ENCODE peak calls at places on chromosomes 5 and 9, in seven cellular contexts. One of them, this sample, is unnamed.

GRCh38 chr5:80147119-80147815 is 108.6 kb downstream of the SERINC5 start:
- DNase-seq in H9: no peak
- DNase-seq in psoas muscle: no peak
- DNase-seq in A549: no peak
- DNase-seq in fibroblast of lung: no peak
- DNase-seq in Peyer's patch: no peak
- DNase-seq in mesenchymal stem cell: no peak
- DNase-seq in this sample: no peak

GRCh38 chr5:112554089-112554977 is 135.3 kb upstream of the EPB41L4A start:
- DNase-seq in A549: no peak
- DNase-seq in psoas muscle: no peak
- DNase-seq in fibroblast of lung: no peak
- DNase-seq in H9: no peak
- DNase-seq in Peyer's patch: no peak
- DNase-seq in mesenchymal stem cell: no peak
- DNase-seq in this sample: no peak

GRCh38 chr5:55187370-55187769 is 14.4 kb upstream of the CDC20B start:
- DNase-seq in mesenchymal stem cell: peak; percentile 11
- DNase-seq in H9: no peak
- DNase-seq in psoas muscle: no peak
- DNase-seq in A549: peak; percentile 36
- DNase-seq in Peyer's patch: no peak
- DNase-seq in fibroblast of lung: no peak
- DNase-seq in this sample: no peak

GRCh38 chr5:59745422-59745863 is 148.1 kb downstream of the PDE4D start:
- DNase-seq in mesenchymal stem cell: peak; percentile 83
- DNase-seq in psoas muscle: peak; percentile 21
- DNase-seq in A549: peak; percentile 96
- DNase-seq in Peyer's patch: no peak
- DNase-seq in H9: no peak
- DNase-seq in fibroblast of lung: peak; percentile 80
- DNase-seq in this sample: no peak

GRCh38 chr9:89810434-89810833 is 205.6 kb downstream of the GADD45G start:
- DNase-seq in A549: no peak
- DNase-seq in Peyer's patch: no peak
- DNase-seq in fibroblast of lung: peak; percentile 33
- DNase-seq in mesenchymal stem cell: peak; percentile 15
- DNase-seq in H9: no peak
- DNase-seq in psoas muscle: no peak
- DNase-seq in this sample: no peak

GRCh38 chr9:87973791-87974292 is 491 bp downstream of the CDK20 start:
- DNase-seq in H9: no peak
- DNase-seq in A549: no peak
- DNase-seq in mesenchymal stem cell: peak; percentile 17
- DNase-seq in fibroblast of lung: peak; percentile 12
- DNase-seq in psoas muscle: no peak
- DNase-seq in Peyer's patch: no peak
- DNase-seq in this sample: no peak

GRCh38 chr9:33453286-33453882 is 6.0 kb upstream of the AQP3 start:
- DNase-seq in fibroblast of lung: peak; percentile 15
- DNase-seq in mesenchymal stem cell: no peak
- DNase-seq in psoas muscle: no peak
- DNase-seq in A549: no peak
- DNase-seq in H9: no peak
- DNase-seq in Peyer's patch: no peak
- DNase-seq in this sample: no peak

GRCh38 chr9:70297141-70297540 is 38.4 kb downstream of the SMC5 start:
- DNase-seq in mesenchymal stem cell: peak; percentile 44
- DNase-seq in psoas muscle: no peak
- DNase-seq in H9: no peak
- DNase-seq in A549: no peak
- DNase-seq in fibroblast of lung: peak; percentile 14
- DNase-seq in Peyer's patch: no peak
- DNase-seq in this sample: no peak

GRCh38 chr5:945691-946541 is 53.2 kb downstream of the TRIP13 start:
- DNase-seq in A549: no peak
- DNase-seq in psoas muscle: no peak
- DNase-seq in Peyer's patch: no peak
- DNase-seq in mesenchymal stem cell: no peak
- DNase-seq in H9: no peak
- DNase-seq in fibroblast of lung: no peak
- DNase-seq in this sample: no peak

GRCh38 chr5:34849253-34849652 is 10.3 kb downstream of the TTC23L start:
- DNase-seq in H9: no peak
- DNase-seq in mesenchymal stem cell: peak; percentile 12
- DNase-seq in A549: no peak
- DNase-seq in psoas muscle: no peak
- DNase-seq in fibroblast of lung: no peak
- DNase-seq in Peyer's patch: no peak
- DNase-seq in this sample: no peak

GRCh38 chr5:77425998-77426659 is 66.0 kb downstream of the WDR41 start:
- DNase-seq in H9: no peak
- DNase-seq in fibroblast of lung: peak; percentile 11
- DNase-seq in A549: peak; percentile 37
- DNase-seq in mesenchymal stem cell: no peak
- DNase-seq in Peyer's patch: no peak
- DNase-seq in psoas muscle: no peak
- DNase-seq in this sample: no peak

GRCh38 chr9:114224247-114224610 is 68.9 kb downstream of the COL27A1 start:
- DNase-seq in H9: no peak
- DNase-seq in Peyer's patch: no peak
- DNase-seq in A549: peak; percentile 58
- DNase-seq in fibroblast of lung: peak; percentile 76
- DNase-seq in psoas muscle: no peak
- DNase-seq in mesenchymal stem cell: peak; percentile 61
- DNase-seq in this sample: no peak

GRCh38 chr9:91865041-91865440 is 85.0 kb downstream of the ROR2 start:
- DNase-seq in psoas muscle: no peak
- DNase-seq in mesenchymal stem cell: no peak
- DNase-seq in H9: no peak
- DNase-seq in fibroblast of lung: peak; percentile 14
- DNase-seq in A549: no peak
- DNase-seq in Peyer's patch: no peak
- DNase-seq in this sample: no peak

GRCh38 chr9:127209220-127209619 is 55.4 kb upstream of the GARNL3 start:
- DNase-seq in psoas muscle: no peak
- DNase-seq in A549: no peak
- DNase-seq in fibroblast of lung: no peak
- DNase-seq in Peyer's patch: no peak
- DNase-seq in mesenchymal stem cell: no peak
- DNase-seq in H9: no peak
- DNase-seq in this sample: no peak

GRCh38 chr9:26809795-26810194 is 82.8 kb downstream of the CAAP1 start:
- DNase-seq in mesenchymal stem cell: peak; percentile 4
- DNase-seq in psoas muscle: no peak
- DNase-seq in A549: peak; percentile 42
- DNase-seq in fibroblast of lung: peak; percentile 70
- DNase-seq in Peyer's patch: no peak
- DNase-seq in H9: no peak
- DNase-seq in this sample: no peak

GRCh38 chr9:40925149-40925548 is 203.3 kb downstream of the FOXD4L6 start:
- DNase-seq in Peyer's patch: no peak
- DNase-seq in H9: no peak
- DNase-seq in fibroblast of lung: no peak
- DNase-seq in psoas muscle: no peak
- DNase-seq in mesenchymal stem cell: no peak
- DNase-seq in A549: no peak
- DNase-seq in this sample: no peak

GRCh38 chr5:168135897-168136296 is 155.5 kb upstream of the WWC1 start:
- DNase-seq in A549: no peak
- DNase-seq in fibroblast of lung: no peak
- DNase-seq in Peyer's patch: no peak
- DNase-seq in mesenchymal stem cell: no peak
- DNase-seq in H9: no peak
- DNase-seq in psoas muscle: no peak
- DNase-seq in this sample: no peak

GRCh38 chr9:4997196-4997595 is 12.1 kb downstream of the JAK2 start:
- DNase-seq in fibroblast of lung: no peak
- DNase-seq in A549: no peak
- DNase-seq in mesenchymal stem cell: no peak
- DNase-seq in H9: no peak
- DNase-seq in psoas muscle: no peak
- DNase-seq in Peyer's patch: no peak
- DNase-seq in this sample: no peak

GRCh38 chr5:1343931-1344901 is 683 bp downstream of the CLPTM1L start:
- DNase-seq in mesenchymal stem cell: peak; percentile 45
- DNase-seq in H9: no peak
- DNase-seq in Peyer's patch: peak; percentile 23
- DNase-seq in A549: no peak
- DNase-seq in psoas muscle: no peak
- DNase-seq in fibroblast of lung: peak; percentile 21
- DNase-seq in this sample: no peak

GRCh38 chr9:4762889-4763521 is 22.0 kb upstream of the AK3 start:
- DNase-seq in psoas muscle: no peak
- DNase-seq in Peyer's patch: no peak
- DNase-seq in H9: peak; percentile 87
- DNase-seq in mesenchymal stem cell: peak; percentile 50
- DNase-seq in A549: no peak
- DNase-seq in fibroblast of lung: peak; percentile 32
- DNase-seq in this sample: no peak

GRCh38 chr5:150044334-150044681 is 42.0 kb downstream of the CSF1R start:
- DNase-seq in fibroblast of lung: peak; percentile 86
- DNase-seq in psoas muscle: no peak
- DNase-seq in mesenchymal stem cell: peak; percentile 71
- DNase-seq in A549: no peak
- DNase-seq in Peyer's patch: no peak
- DNase-seq in H9: no peak
- DNase-seq in this sample: no peak

GRCh38 chr9:31799953-31800609 is 584.4 kb upstream of the ACO1 start:
- DNase-seq in A549: peak; percentile 19
- DNase-seq in fibroblast of lung: peak; percentile 18
- DNase-seq in Peyer's patch: no peak
- DNase-seq in H9: peak; percentile 50
- DNase-seq in psoas muscle: no peak
- DNase-seq in mesenchymal stem cell: peak; percentile 34
- DNase-seq in this sample: no peak

GRCh38 chr9:135890896-135891631 is 16.3 kb downstream of the CAMSAP1 start:
- DNase-seq in H9: no peak
- DNase-seq in psoas muscle: no peak
- DNase-seq in Peyer's patch: no peak
- DNase-seq in A549: no peak
- DNase-seq in mesenchymal stem cell: no peak
- DNase-seq in fibroblast of lung: no peak
- DNase-seq in this sample: no peak
- H3K27ac ChIP-seq in H9: no peak overlapping the region
- H3K27ac ChIP-seq in psoas muscle: no peak overlapping the region
- H3K27ac ChIP-seq in Peyer's patch: no peak overlapping the region
- H3K27ac ChIP-seq in A549: no peak overlapping the region
- H3K27ac ChIP-seq in mesenchymal stem cell: no peak overlapping the region
- H3K27ac ChIP-seq in fibroblast of lung: no peak overlapping the region
- H3K27ac ChIP-seq in this sample: no peak overlapping the region

GRCh38 chr9:76895186-76895585 is 10.7 kb downstream of the PRUNE2 start:
- DNase-seq in psoas muscle: no peak
- DNase-seq in Peyer's patch: no peak
- DNase-seq in fibroblast of lung: peak; percentile 30
- DNase-seq in A549: no peak
- DNase-seq in H9: no peak
- DNase-seq in mesenchymal stem cell: no peak
- DNase-seq in this sample: no peak

GRCh38 chr9:76897804-76898525 is 7.9 kb downstream of the PRUNE2 start:
- DNase-seq in Peyer's patch: no peak
- DNase-seq in H9: no peak
- DNase-seq in psoas muscle: no peak
- DNase-seq in mesenchymal stem cell: no peak
- DNase-seq in fibroblast of lung: no peak
- DNase-seq in A549: no peak
- DNase-seq in this sample: no peak

GRCh38 chr9:76893395-76893932 is 12.4 kb downstream of the PRUNE2 start:
- DNase-seq in psoas muscle: peak; percentile 22
- DNase-seq in A549: no peak
- DNase-seq in Peyer's patch: no peak
- DNase-seq in H9: no peak
- DNase-seq in fibroblast of lung: peak; percentile 46
- DNase-seq in mesenchymal stem cell: no peak
- DNase-seq in this sample: no peak

GRCh38 chr9:76894198-76894597 is 11.7 kb downstream of the PRUNE2 start:
- DNase-seq in mesenchymal stem cell: no peak
- DNase-seq in A549: no peak
- DNase-seq in fibroblast of lung: no peak
- DNase-seq in psoas muscle: no peak
- DNase-seq in Peyer's patch: no peak
- DNase-seq in H9: no peak
- DNase-seq in this sample: no peak

GRCh38 chr9:76896035-76896434 is 9.9 kb downstream of the PRUNE2 start:
- DNase-seq in H9: no peak
- DNase-seq in psoas muscle: no peak
- DNase-seq in Peyer's patch: no peak
- DNase-seq in mesenchymal stem cell: no peak
- DNase-seq in fibroblast of lung: no peak
- DNase-seq in A549: no peak
- DNase-seq in this sample: no peak
- H3K27ac ChIP-seq in H9: no peak overlapping the region
- H3K27ac ChIP-seq in psoas muscle: no peak overlapping the region
- H3K27ac ChIP-seq in Peyer's patch: peak overlapping the region; percentile 2
- H3K27ac ChIP-seq in mesenchymal stem cell: peak overlapping the region; percentile 8
- H3K27ac ChIP-seq in fibroblast of lung: no peak overlapping the region
- H3K27ac ChIP-seq in A549: no peak overlapping the region
- H3K27ac ChIP-seq in this sample: no peak overlapping the region

GRCh38 chr9:136666364-136667216 is 3.9 kb downstream of the EGFL7 start:
- DNase-seq in psoas muscle: no peak
- DNase-seq in A549: no peak
- DNase-seq in fibroblast of lung: no peak
- DNase-seq in mesenchymal stem cell: no peak
- DNase-seq in H9: no peak
- DNase-seq in Peyer's patch: no peak
- DNase-seq in this sample: no peak
- H3K27ac ChIP-seq in psoas muscle: peak overlapping the region; percentile 39
- H3K27ac ChIP-seq in A549: peak overlapping the region; percentile 77
- H3K27ac ChIP-seq in fibroblast of lung: no peak overlapping the region
- H3K27ac ChIP-seq in mesenchymal stem cell: peak overlapping the region; percentile 65
- H3K27ac ChIP-seq in H9: no peak overlapping the region
- H3K27ac ChIP-seq in Peyer's patch: peak overlapping the region; percentile 57
- H3K27ac ChIP-seq in this sample: no peak overlapping the region

DNA sequence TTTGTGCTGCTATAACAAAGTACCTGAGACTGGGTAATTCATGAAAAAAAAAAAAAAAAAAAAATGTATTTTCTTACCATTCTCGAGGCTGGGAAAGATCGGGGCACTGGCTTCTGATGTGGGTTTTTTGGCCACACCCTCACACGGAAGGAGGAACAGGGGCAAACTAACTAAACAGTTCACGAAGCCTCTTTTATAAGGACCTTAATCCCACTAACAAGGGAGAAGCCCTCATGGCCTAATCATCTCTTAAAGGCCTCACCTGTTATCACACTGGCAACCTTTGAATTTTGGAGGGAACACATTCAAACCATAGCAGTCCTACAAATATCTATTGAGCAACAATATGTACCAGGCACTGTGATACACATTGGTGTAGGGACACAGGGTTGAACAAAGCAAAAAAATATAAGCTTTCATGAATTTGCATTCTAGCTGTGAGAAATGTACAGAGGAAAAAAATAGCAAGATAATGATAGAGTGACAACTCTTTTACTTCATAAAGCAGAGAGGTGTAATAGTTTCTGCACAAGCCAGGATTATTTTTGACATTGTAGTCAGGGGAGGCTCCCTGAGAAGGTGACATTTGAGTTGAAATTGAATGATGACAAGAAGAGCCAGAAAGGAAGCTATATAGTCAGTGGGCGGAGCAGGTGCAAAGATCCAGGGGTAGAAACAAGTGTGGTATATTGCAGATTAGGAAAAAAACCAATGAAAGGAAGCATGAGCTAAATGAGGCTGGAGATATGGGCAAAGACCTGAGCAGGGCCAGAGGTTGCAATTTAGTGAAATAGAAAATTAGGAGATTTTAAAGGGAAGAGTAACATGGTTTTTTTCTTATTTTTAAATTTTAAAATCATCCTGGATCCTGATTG is 68.1 kb upstream of the GRAMD2B start:
- DNase-seq in A549: no peak
- DNase-seq in Peyer's patch: no peak
- DNase-seq in psoas muscle: no peak
- DNase-seq in mesenchymal stem cell: no peak
- DNase-seq in H9: no peak
- DNase-seq in fibroblast of lung: no peak
- DNase-seq in this sample: no peak
- H3K27ac ChIP-seq in A549: no peak overlapping the region
- H3K27ac ChIP-seq in Peyer's patch: no peak overlapping the region
- H3K27ac ChIP-seq in psoas muscle: no peak overlapping the region
- H3K27ac ChIP-seq in mesenchymal stem cell: peak overlapping the region; percentile 68
- H3K27ac ChIP-seq in H9: no peak overlapping the region
- H3K27ac ChIP-seq in fibroblast of lung: peak overlapping the region; percentile 93
- H3K27ac ChIP-seq in this sample: no peak overlapping the region